ENCODE peak calls at places on chromosomes 4 and X, in five cellular contexts. Q is activated CD4-positive, alpha-beta T cell treated with anti-CD3 and anti-CD28 coated beads, Interleukin-2, amount 10 ng/mL, durations not matched to agents 24 days and 14 days; C is stimulated activated CD4-positive, alpha-beta T cell treated with anti-CD3 and anti-CD28 coated beads, Interleukin-2, amount 100 ng/mL, for 48 hours; W is endothelial cell; A is NCI-H1417 treated with DMSO at 0.1 percent for 48 hours. Y is an unnamed sample.

GRCh38 chr4:90245837-90246236 is 118.6 kb downstream of the CCSER1 start:
- DNase-seq in Q (no peak), C (no peak), W (no peak), A (no peak), Y (no peak)

GRCh38 chr4:54440394-54441223 is 211.5 kb downstream of the PDGFRA start:
- DNase-seq in Q (no peak), C (no peak), W (peak), A (no peak), Y (peak)

GRCh38 chr4:147786031-147786430 is 54.1 kb downstream of the ARHGAP10 start:
- DNase-seq in Q (no peak), C (no peak), W (no peak), A (no peak), Y (no peak)

GRCh38 chrX:39773150-39773549 is 324.6 kb downstream of the BCOR start:
- DNase-seq in Q (no peak), C (no peak), W (no peak), A (no peak), Y (no peak)

GRCh38 chrX:150052226-150052625 is 113.9 kb upstream of the EOLA2 start:
- DNase-seq in Q (no peak), C (no peak), W (no peak), A (no peak), Y (no peak)

GRCh38 chr4:829761-830655 is 4.1 kb upstream of the CPLX1 start:
- DNase-seq in Q (no peak), C (no peak), W (no peak), A (no peak), Y (no peak)

GRCh38 chrX:57918750-57919436 is 8.6 kb upstream of the ZXDA start:
- DNase-seq in Q (peak), C (no peak), W (no peak), A (no peak), Y (peak)

GRCh38 chrX:103756736-103757135 is 19.9 kb upstream of the PLP1 start:
- DNase-seq in Q (no peak), C (no peak), W (no peak), A (no peak), Y (no peak)

GRCh38 chrX:101485212-101486064 is at the start of gene ARMCX4:
- DNase-seq in Q (peak), C (peak), W (peak), A (peak), Y (peak)

GRCh38 chr4:167428172-167428571 is 193.9 kb upstream of the SPOCK3 start:
- DNase-seq in Q (no peak), C (no peak), W (no peak), A (no peak), Y (no peak)

GRCh38 chr4:24809376-24809775 is 14.0 kb downstream of the SOD3 start:
- DNase-seq in Q (no peak), C (no peak), W (no peak), A (no peak), Y (peak)